ENCODE peak calls at places on chromosome 7, in four cellular contexts. One of them, this sample, is unnamed.

GRCh38 chr7:105975770-105976428 is 12.8 kb downstream of the CDHR3 start:
- DNase-seq in PC-3: no peak
- DNase-seq in NB4: no peak
- DNase-seq in HFF-Myc: no peak
- DNase-seq in this sample: peak

GRCh38 chr7:14483663-14484062 is 418.9 kb downstream of the DGKB start:
- DNase-seq in PC-3: peak
- DNase-seq in NB4: no peak
- DNase-seq in HFF-Myc: no peak
- DNase-seq in this sample: no peak

GRCh38 chr7:132270517-132270916 is 305.8 kb downstream of the PLXNA4 start:
- DNase-seq in PC-3: peak
- DNase-seq in HFF-Myc: no peak
- DNase-seq in NB4: peak
- DNase-seq in this sample: peak

GRCh38 chr7:123675092-123675473 is 19.4 kb downstream of the LMOD2 start:
- DNase-seq in PC-3: no peak
- DNase-seq in HFF-Myc: no peak
- DNase-seq in NB4: no peak
- DNase-seq in this sample: peak

GRCh38 chr7:137874390-137874789 is 27.6 kb upstream of the DGKI start:
- DNase-seq in PC-3: no peak
- DNase-seq in NB4: no peak
- DNase-seq in HFF-Myc: no peak
- DNase-seq in this sample: no peak

GRCh38 chr7:20310963-20311742 is 19.5 kb upstream of the ITGB8 start:
- DNase-seq in HFF-Myc: no peak
- DNase-seq in PC-3: peak
- DNase-seq in NB4: peak
- DNase-seq in this sample: peak

GRCh38 chr7:81301815-81302214 is 383.0 kb upstream of the SEMA3C start:
- DNase-seq in NB4: no peak
- DNase-seq in PC-3: no peak
- DNase-seq in HFF-Myc: no peak
- DNase-seq in this sample: no peak

GRCh38 chr7:115249080-115249479 is 327.2 kb downstream of the MDFIC start:
- DNase-seq in NB4: no peak
- DNase-seq in HFF-Myc: peak
- DNase-seq in PC-3: peak
- DNase-seq in this sample: peak

GRCh38 chr7:4067874-4068273 is 614.2 kb upstream of the FOXK1 start:
- DNase-seq in NB4: no peak
- DNase-seq in HFF-Myc: no peak
- DNase-seq in PC-3: no peak
- DNase-seq in this sample: no peak

GRCh38 chr7:108347616-108348015 is 108.6 kb downstream of the NRCAM start:
- DNase-seq in HFF-Myc: peak
- DNase-seq in PC-3: peak
- DNase-seq in NB4: peak
- DNase-seq in this sample: peak

GRCh38 chr7:1855396-1856160 is 185.5 kb downstream of the ELFN1 start:
- DNase-seq in PC-3: no peak
- DNase-seq in HFF-Myc: no peak
- DNase-seq in NB4: no peak
- DNase-seq in this sample: no peak

GRCh38 chr7:133196872-133197612 is 55.8 kb upstream of the EXOC4 start:
- DNase-seq in HFF-Myc: no peak
- DNase-seq in PC-3: no peak
- DNase-seq in NB4: no peak
- DNase-seq in this sample: no peak

GRCh38 chr7:67683628-67684027 is 687.0 kb downstream of the TYW1 start:
- DNase-seq in NB4: no peak
- DNase-seq in HFF-Myc: no peak
- DNase-seq in PC-3: no peak
- DNase-seq in this sample: no peak

GRCh38 chr7:6175642-6176041 is 96.8 kb downstream of the CYTH3 start:
- DNase-seq in HFF-Myc: no peak
- DNase-seq in NB4: peak
- DNase-seq in PC-3: peak
- DNase-seq in this sample: peak

GRCh38 chr7:104035351-104035750 is 45.9 kb upstream of the RELN start:
- DNase-seq in NB4: no peak
- DNase-seq in HFF-Myc: no peak
- DNase-seq in PC-3: no peak
- DNase-seq in this sample: no peak

GRCh38 chr7:84497873-84498272 is 303.3 kb upstream of the SEMA3A start:
- DNase-seq in NB4: no peak
- DNase-seq in PC-3: no peak
- DNase-seq in HFF-Myc: no peak
- DNase-seq in this sample: no peak

GRCh38 chr7:4236389-4236788 is 445.7 kb upstream of the FOXK1 start:
- DNase-seq in HFF-Myc: no peak
- DNase-seq in PC-3: no peak
- DNase-seq in NB4: no peak
- DNase-seq in this sample: no peak

GRCh38 chr7:77797734-77798393 is 370 bp downstream of the TMEM60 start:
- DNase-seq in PC-3: peak
- DNase-seq in NB4: no peak
- DNase-seq in HFF-Myc: no peak
- DNase-seq in this sample: no peak

GRCh38 chr7:133570321-133570720 is 317.4 kb downstream of the EXOC4 start:
- DNase-seq in HFF-Myc: no peak
- DNase-seq in PC-3: no peak
- DNase-seq in NB4: no peak
- DNase-seq in this sample: no peak

GRCh38 chr7:27025270-27025669 is 70.5 kb downstream of the HOXA1 start:
- DNase-seq in NB4: no peak
- DNase-seq in HFF-Myc: no peak
- DNase-seq in PC-3: peak
- DNase-seq in this sample: no peak

GRCh38 chr7:145219461-145219860 is 383.6 kb upstream of the TPK1 start:
- DNase-seq in HFF-Myc: no peak
- DNase-seq in NB4: no peak
- DNase-seq in PC-3: no peak
- DNase-seq in this sample: peak

GRCh38 chr7:120993575-120994191 is 5.2 kb downstream of the CPED1 start:
- DNase-seq in NB4: no peak
- DNase-seq in PC-3: peak
- DNase-seq in HFF-Myc: no peak
- DNase-seq in this sample: peak

GRCh38 chr7:92255308-92255707 is 9.5 kb downstream of the ANKIB1 start:
- DNase-seq in HFF-Myc: no peak
- DNase-seq in NB4: no peak
- DNase-seq in PC-3: peak
- DNase-seq in this sample: peak
- H3K4me3 ChIP-seq in HFF-Myc: no peak
- H3K4me3 ChIP-seq in NB4: no peak
- H3K4me3 ChIP-seq in PC-3: no peak
- H3K4me3 ChIP-seq in this sample: no peak

DNA sequence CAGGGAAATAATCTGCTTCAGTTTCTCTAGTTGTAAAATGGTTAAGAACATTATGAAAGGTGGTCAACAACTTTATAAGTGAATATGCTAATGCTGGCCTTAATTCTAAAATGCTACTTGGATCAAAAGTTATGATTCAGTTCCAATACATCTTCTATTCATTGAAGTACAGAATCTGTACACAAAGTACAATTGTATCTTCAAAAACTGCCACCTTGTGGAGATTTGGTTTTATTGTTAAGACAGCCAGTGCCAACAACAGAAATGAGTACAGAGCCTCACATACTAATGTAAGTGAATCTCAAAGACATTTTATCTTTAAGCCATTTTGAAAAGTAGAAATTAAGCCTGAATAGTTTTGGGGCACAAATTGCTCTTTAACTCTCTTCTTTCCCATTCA is 194.0 kb downstream of the CFTR start:
- DNase-seq in HFF-Myc: peak
- DNase-seq in PC-3: peak
- DNase-seq in NB4: peak
- DNase-seq in this sample: peak
- TF ChIP-seq CTCF in HFF-Myc: no peak
- TF ChIP-seq CTCF in PC-3: peak
- TF ChIP-seq CTCF in NB4: no peak
- TF ChIP-seq CTCF in this sample: peak

GRCh38 chr7:54188843-54189242 is 353.3 kb upstream of the VSTM2A start:
- DNase-seq in PC-3: no peak
- DNase-seq in NB4: no peak
- DNase-seq in HFF-Myc: no peak
- DNase-seq in this sample: no peak
- H3K4me3 ChIP-seq in PC-3: no peak
- H3K4me3 ChIP-seq in NB4: no peak
- H3K4me3 ChIP-seq in HFF-Myc: no peak
- H3K4me3 ChIP-seq in this sample: no peak

DNA sequence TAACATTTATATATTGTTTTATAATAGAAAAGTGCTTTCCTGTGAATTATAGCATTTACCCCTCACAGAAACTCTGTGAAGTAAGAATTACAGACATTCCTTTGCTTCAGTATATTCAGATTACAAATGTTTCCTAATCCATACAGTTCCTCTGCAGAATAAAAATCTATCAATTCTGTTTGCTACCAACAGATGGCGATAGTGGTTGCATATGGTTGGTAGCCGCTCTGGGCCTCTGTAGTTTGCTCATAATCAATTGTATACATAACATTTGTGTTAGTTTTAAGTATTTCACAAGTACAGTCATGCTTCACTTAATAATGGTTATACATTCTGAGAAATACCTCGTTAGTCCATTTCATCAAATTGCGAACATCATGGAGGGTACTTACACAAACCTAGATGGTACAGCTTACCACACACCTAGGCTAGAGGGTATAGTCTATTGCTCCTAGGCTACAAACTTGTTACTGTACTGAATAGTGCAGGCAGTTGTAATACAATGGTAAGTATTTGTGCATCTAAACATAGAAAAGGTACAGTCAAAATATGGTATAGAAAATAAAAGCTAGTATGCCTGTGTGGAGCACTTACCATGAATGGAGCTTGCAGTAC is 94.4 kb upstream of the STEAP4 start:
- DNase-seq in NB4: peak
- DNase-seq in HFF-Myc: no peak
- DNase-seq in PC-3: peak
- DNase-seq in this sample: peak
- TF ChIP-seq CTCF in NB4: peak
- TF ChIP-seq CTCF in HFF-Myc: peak
- TF ChIP-seq CTCF in PC-3: peak
- TF ChIP-seq CTCF in this sample: peak

DNA sequence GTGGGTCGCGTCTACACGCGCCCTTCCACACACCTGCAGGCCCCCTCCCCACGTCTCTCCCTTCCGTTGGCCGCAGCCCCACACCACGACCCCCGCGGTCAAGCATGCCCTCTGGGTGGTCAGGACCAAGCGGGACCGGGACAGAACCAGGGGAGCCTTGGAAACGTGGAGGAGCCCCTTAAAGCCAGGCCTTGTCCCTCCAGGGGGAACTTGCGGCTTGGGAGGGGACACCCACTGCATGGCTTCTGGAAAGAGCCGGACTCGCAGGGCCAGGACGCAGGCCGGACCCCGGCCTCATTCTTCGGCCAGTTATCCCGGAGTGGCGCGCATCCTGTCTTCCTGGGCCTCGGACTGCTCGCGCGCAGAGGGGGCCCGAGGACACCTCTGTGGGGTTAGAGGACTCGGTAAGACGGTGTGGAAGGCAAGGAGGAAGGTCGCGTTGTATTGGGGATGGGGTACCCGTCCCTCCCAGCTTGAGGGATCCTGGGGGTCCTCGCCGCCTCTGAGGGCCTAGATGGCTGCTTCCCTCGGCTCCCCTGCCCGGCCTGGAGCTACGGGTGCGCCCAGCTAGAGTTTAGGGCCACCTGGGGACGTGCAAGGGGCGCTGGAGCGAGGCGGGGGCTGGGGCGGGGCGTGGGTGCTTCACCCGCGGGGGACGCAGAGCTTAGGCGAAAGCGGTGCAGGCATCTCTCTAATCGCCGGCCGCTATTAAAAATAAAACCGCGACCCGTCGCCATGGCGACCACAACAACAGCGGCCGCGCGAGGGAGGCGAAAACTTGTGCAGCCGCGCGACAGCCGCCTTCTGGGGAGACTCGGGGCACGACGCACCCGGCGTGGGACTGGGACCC is 1.8 kb upstream of the PDGFA start:
- DNase-seq in HFF-Myc: no peak
- DNase-seq in PC-3: peak
- DNase-seq in NB4: no peak
- DNase-seq in this sample: no peak
- H3K4me3 ChIP-seq in HFF-Myc: no peak
- H3K4me3 ChIP-seq in PC-3: peak
- H3K4me3 ChIP-seq in NB4: no peak
- H3K4me3 ChIP-seq in this sample: peak

GRCh38 chr7:98922392-98923107 is 44.2 kb downstream of the TRRAP start:
- DNase-seq in NB4: no peak
- DNase-seq in HFF-Myc: no peak
- DNase-seq in PC-3: no peak
- DNase-seq in this sample: peak
- TF ChIP-seq CTCF in NB4: no peak
- TF ChIP-seq CTCF in HFF-Myc: no peak
- TF ChIP-seq CTCF in PC-3: no peak
- TF ChIP-seq CTCF in this sample: peak

DNA sequence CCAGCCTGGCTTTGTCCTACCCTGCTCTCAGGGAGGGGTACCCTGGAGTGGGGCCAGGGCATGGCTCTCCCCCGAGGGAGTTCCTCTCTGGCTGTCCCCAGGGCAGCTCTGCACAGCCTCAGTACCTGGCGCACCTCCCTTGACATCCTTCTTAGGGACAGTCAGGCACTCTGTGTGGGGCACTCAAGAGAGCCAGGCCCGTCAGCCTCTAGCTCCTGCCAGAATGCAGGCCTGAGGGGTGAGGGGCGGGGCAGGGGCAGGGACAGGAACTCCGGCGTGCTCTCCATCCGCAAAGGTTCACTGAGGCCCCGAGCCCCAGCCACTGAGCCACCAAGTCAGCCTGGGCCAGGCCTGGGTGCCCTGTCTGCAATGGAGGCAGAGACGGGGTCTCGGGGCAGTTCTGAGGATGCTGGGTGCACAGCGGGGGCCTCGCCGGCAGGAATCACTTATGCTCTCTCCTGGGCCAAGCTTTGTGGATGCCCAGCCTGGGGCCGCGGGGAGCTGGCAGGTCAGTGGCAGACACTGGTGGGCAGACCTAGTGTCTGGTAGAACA is 10.1 kb downstream of the LIMK1 start:
- DNase-seq in PC-3: no peak
- DNase-seq in NB4: no peak
- DNase-seq in HFF-Myc: no peak
- DNase-seq in this sample: no peak
- H3K4me3 ChIP-seq in PC-3: no peak
- H3K4me3 ChIP-seq in NB4: peak
- H3K4me3 ChIP-seq in HFF-Myc: no peak
- H3K4me3 ChIP-seq in this sample: no peak

GRCh38 chr7:38178004-38178694 is at the start of gene STARD3NL:
- DNase-seq in HFF-Myc: peak
- DNase-seq in PC-3: peak
- DNase-seq in NB4: peak
- DNase-seq in this sample: peak
- TF ChIP-seq CTCF in HFF-Myc: no peak
- TF ChIP-seq CTCF in PC-3: no peak
- TF ChIP-seq CTCF in NB4: no peak
- TF ChIP-seq CTCF in this sample: peak

DNA sequence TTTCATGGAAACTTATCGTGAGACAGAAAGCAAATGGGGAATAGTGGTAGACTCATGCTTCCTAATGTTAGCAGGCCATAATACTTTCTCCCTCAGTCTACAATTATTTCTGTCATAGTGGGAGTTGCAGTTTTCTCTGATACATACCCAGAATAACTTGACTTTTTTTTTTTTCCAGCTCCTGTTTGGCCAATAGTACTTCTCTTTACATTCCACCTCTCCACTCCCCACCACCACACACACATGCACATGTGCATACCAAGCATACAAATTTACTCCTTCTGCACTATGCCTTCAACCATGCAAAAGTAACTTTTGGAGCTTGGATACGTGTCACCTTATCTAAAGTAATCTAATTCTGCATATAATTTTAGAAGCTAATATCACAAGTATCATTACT is 48.8 kb downstream of the TES start:
- DNase-seq in NB4: no peak
- DNase-seq in PC-3: no peak
- DNase-seq in HFF-Myc: no peak
- DNase-seq in this sample: no peak
- H3K4me3 ChIP-seq in NB4: no peak
- H3K4me3 ChIP-seq in PC-3: no peak
- H3K4me3 ChIP-seq in HFF-Myc: no peak
- H3K4me3 ChIP-seq in this sample: no peak